ENCODE peak calls at places on chromosomes 11 and 22, in ten cellular contexts. U is HFFc6; Y is T-helper 9 cell; F is activated T-cell treated with anti-CD3 and anti-CD28 coated beads for 24 hours; E is bronchial epithelial cell; C is iris pigment epithelial cell; R is NCI-H1417; V is caudate nucleus; Q is CD4-positive, alpha-beta memory T cell; Z is stimulated activated naive CD4-positive, alpha-beta T cell. L is an unnamed sample.

GRCh38 chr22:46675479-46675878 is 55.3 kb downstream of the GRAMD4 start:
- DNase-seq in U (no peak), Y (no peak), F (no peak), E (no peak), C (no peak), R (no peak), V (no peak), Q (no peak), Z (no peak), L (no peak)

GRCh38 chr11:60396790-60397189 is 531 bp downstream of the MS4A14 start:
- DNase-seq in U (no peak), Y (no peak), F (no peak), E (no peak), C (no peak), R (no peak), V (no peak), Q (no peak), Z (no peak), L (no peak)

GRCh38 chr11:126083829-126084607 is 21.4 kb upstream of the CDON start:
- DNase-seq in U (no peak), Y (no peak), F (peak; percentile 7), E (no peak), C (no peak), R (no peak), V (no peak), Q (peak; percentile 54), Z (peak; percentile 23), L (no peak)

GRCh38 chr11:28448186-28448585 is 340.0 kb downstream of the METTL15 start:
- DNase-seq in U (peak; percentile 82), Y (no peak), F (no peak), E (no peak), C (peak; percentile 37), R (no peak), V (no peak), Q (no peak), Z (no peak), L (no peak)

GRCh38 chr11:396948-397548 is 3.0 kb downstream of the PKP3 start:
- DNase-seq in U (peak; percentile 53), Y (no peak), F (no peak), E (no peak), C (peak; percentile 55), R (no peak), V (no peak), Q (peak; percentile 41), Z (no peak), L (no peak)

GRCh38 chr11:69448471-69449284 is 32.8 kb upstream of the LINC01488 start:
- DNase-seq in U (no peak), Y (no peak), F (no peak), E (no peak), C (no peak), R (no peak), V (no peak), Q (no peak), Z (no peak), L (no peak)

GRCh38 chr22:46022881-46023512 is 46.0 kb upstream of the WNT7B start:
- DNase-seq in U (no peak), Y (no peak), F (no peak), E (no peak), C (no peak), R (no peak), V (no peak), Q (no peak), Z (no peak), L (no peak)

GRCh38 chr22:32326647-32327046 is 31.0 kb upstream of the RFPL3 start:
- DNase-seq in U (no peak), Y (no peak), F (no peak), E (no peak), C (no peak), R (no peak), V (no peak), Q (no peak), Z (no peak), L (no peak)

GRCh38 chr11:83159901-83160865 is 3.3 kb downstream of the PCF11 start:
- DNase-seq in U (peak; percentile 22), Y (no peak), F (no peak), E (peak; percentile 90), C (peak; percentile 47), R (no peak), V (no peak), Q (no peak), Z (no peak), L (peak; percentile 76)

GRCh38 chr11:67584205-67584880 is 731 bp downstream of the GSTP1 start:
- DNase-seq in U (peak; percentile 48), Y (no peak), F (no peak), E (peak; percentile 88), C (peak; percentile 73), R (peak; percentile 82), V (peak; percentile 23), Q (peak; percentile 22), Z (peak; percentile 43), L (peak; percentile 77)

GRCh38 chr11:93583490-93583889 is 40.3 kb upstream of the SMCO4 start:
- DNase-seq in U (no peak), Y (no peak), F (no peak), E (no peak), C (no peak), R (no peak), V (no peak), Q (no peak), Z (no peak), L (no peak)

GRCh38 chr22:46092646-46093410 is 57.5 kb upstream of the PPARA start:
- DNase-seq in U (no peak), Y (no peak), F (no peak), E (no peak), C (no peak), R (no peak), V (no peak), Q (no peak), Z (no peak), L (peak; percentile 21)

GRCh38 chr11:60924110-60924905 is at the start of gene TMEM132A:
- DNase-seq in U (peak; percentile 34), Y (no peak), F (no peak), E (peak; percentile 56), C (peak; percentile 61), R (peak; percentile 87), V (peak; percentile 82), Q (peak; percentile 17), Z (no peak), L (peak; percentile 80)

GRCh38 chr11:121282886-121283502 is 9.6 kb upstream of the SC5D start:
- DNase-seq in U (no peak), Y (no peak), F (no peak), E (no peak), C (no peak), R (no peak), V (no peak), Q (no peak), Z (no peak), L (no peak)

GRCh38 chr11:2567026-2567671 is 122.3 kb downstream of the KCNQ1 start:
- DNase-seq in U (no peak), Y (no peak), F (no peak), E (no peak), C (no peak), R (no peak), V (no peak), Q (no peak), Z (no peak), L (no peak)

GRCh38 chr11:121415861-121416260 is 36.3 kb upstream of the SORL1 start:
- DNase-seq in U (no peak), Y (no peak), F (no peak), E (peak; percentile 68), C (no peak), R (no peak), V (no peak), Q (no peak), Z (no peak), L (peak; percentile 55)

GRCh38 chr11:104301776-104302175 is 137.8 kb upstream of the PDGFD start:
- DNase-seq in U (no peak), Y (no peak), F (no peak), E (no peak), C (no peak), R (no peak), V (no peak), Q (no peak), Z (no peak), L (no peak)

GRCh38 chr11:120526241-120526640 is 14.7 kb downstream of the GRIK4 start:
- DNase-seq in U (no peak), Y (no peak), F (no peak), E (no peak), C (no peak), R (no peak), V (no peak), Q (no peak), Z (no peak), L (no peak)

GRCh38 chr11:47101452-47101851 is 75.2 kb downstream of the ARFGAP2 start:
- DNase-seq in U (no peak), Y (no peak), F (no peak), E (no peak), C (no peak), R (no peak), V (no peak), Q (no peak), Z (no peak), L (no peak)

GRCh38 chr11:86068138-86068861 is 584 bp downstream of the PICALM start:
- DNase-seq in U (no peak), Y (peak; percentile 23), F (peak; percentile 36), E (peak; percentile 25), C (no peak), R (peak; percentile 71), V (peak; percentile 12), Q (peak; percentile 45), Z (peak; percentile 62), L (peak; percentile 68)

GRCh38 chr22:41177040-41177625 is 28.0 kb upstream of the L3MBTL2 start:
- DNase-seq in U (no peak), Y (no peak), F (no peak), E (no peak), C (no peak), R (no peak), V (no peak), Q (no peak), Z (no peak), L (no peak)

GRCh38 chr11:859394-860131 is 16.9 kb downstream of the TSPAN4 start:
- DNase-seq in U (peak; percentile 57), Y (no peak), F (no peak), E (peak; percentile 67), C (peak; percentile 94), R (peak; percentile 56), V (peak; percentile 56), Q (no peak), Z (no peak), L (peak; percentile 52)

GRCh38 chr22:37043828-37044538 is 7.6 kb upstream of the KCTD17 start:
- DNase-seq in U (peak; percentile 14), Y (peak; percentile 16), F (no peak), E (peak; percentile 58), C (peak; percentile 44), R (peak; percentile 33), V (no peak), Q (no peak), Z (no peak), L (peak; percentile 74)

GRCh38 chr22:20091690-20092476 is 11.8 kb downstream of the DGCR8 start:
- DNase-seq in U (no peak), Y (no peak), F (no peak), E (no peak), C (no peak), R (no peak), V (no peak), Q (no peak), Z (no peak), L (no peak)

GRCh38 chr22:45889093-45889538 is 87.8 kb downstream of the WNT7B start:
- DNase-seq in U (no peak), Y (no peak), F (no peak), E (no peak), C (no peak), R (no peak), V (no peak), Q (no peak), Z (no peak), L (no peak)

GRCh38 chr11:128924618-128925017 is 18.1 kb downstream of the TP53AIP1 start:
- DNase-seq in U (no peak), Y (no peak), F (no peak), E (no peak), C (no peak), R (no peak), V (no peak), Q (no peak), Z (no peak), L (no peak)

GRCh38 chr22:33109532-33110148 is 51.5 kb upstream of the SYN3 start:
- DNase-seq in U (no peak), Y (no peak), F (no peak), E (no peak), C (no peak), R (no peak), V (no peak), Q (no peak), Z (no peak), L (no peak)

GRCh38 chr11:38182126-38182907 is 1584.3 kb upstream of the RAG2 start:
- DNase-seq in U (no peak), Y (no peak), F (no peak), E (no peak), C (peak; percentile 4), R (no peak), V (no peak), Q (no peak), Z (no peak), L (peak; percentile 28)

L was measured in HT-29.